ENCODE peak calls at places on chromosomes 11 and 22, in nine cellular contexts. One of them, this sample, is unnamed.

GRCh38 chr11:32032478-32032877 is 58.4 kb upstream of the RCN1 start:
- DNase-seq in posterior vena cava: no peak
- DNase-seq in aorta: no peak
- DNase-seq in GM04504: no peak
- DNase-seq in stimulated activated CD8-positive, alpha-beta memory T cell treated with anti-CD3 and anti-CD28 coated beads, Interleukin-15, amount 100 ng/mL, for 24 hours: no peak
- DNase-seq in trophoblast cell: no peak
- DNase-seq in EL: peak
- DNase-seq in NCI-H460: no peak
- DNase-seq in central memory CD4-positive, alpha-beta T cell: no peak
- DNase-seq in this sample: no peak

GRCh38 chr22:22789233-22789921 is 98.2 kb upstream of the IGLL5 start:
- DNase-seq in posterior vena cava: no peak
- DNase-seq in aorta: no peak
- DNase-seq in GM04504: no peak
- DNase-seq in stimulated activated CD8-positive, alpha-beta memory T cell treated with anti-CD3 and anti-CD28 coated beads, Interleukin-15, amount 100 ng/mL, for 24 hours: no peak
- DNase-seq in trophoblast cell: no peak
- DNase-seq in EL: no peak
- DNase-seq in NCI-H460: no peak
- DNase-seq in central memory CD4-positive, alpha-beta T cell: no peak
- DNase-seq in this sample: no peak

GRCh38 chr11:61509058-61510029 is 795 bp downstream of the LRRC10B start:
- DNase-seq in posterior vena cava: no peak
- DNase-seq in aorta: peak
- DNase-seq in GM04504: peak
- DNase-seq in stimulated activated CD8-positive, alpha-beta memory T cell treated with anti-CD3 and anti-CD28 coated beads, Interleukin-15, amount 100 ng/mL, for 24 hours: peak
- DNase-seq in trophoblast cell: peak
- DNase-seq in EL: peak
- DNase-seq in NCI-H460: peak
- DNase-seq in central memory CD4-positive, alpha-beta T cell: peak
- DNase-seq in this sample: peak

GRCh38 chr11:65777241-65777640 is 3.5 kb downstream of the AP5B1 start:
- DNase-seq in posterior vena cava: peak
- DNase-seq in aorta: no peak
- DNase-seq in GM04504: no peak
- DNase-seq in stimulated activated CD8-positive, alpha-beta memory T cell treated with anti-CD3 and anti-CD28 coated beads, Interleukin-15, amount 100 ng/mL, for 24 hours: no peak
- DNase-seq in trophoblast cell: no peak
- DNase-seq in EL: no peak
- DNase-seq in NCI-H460: no peak
- DNase-seq in central memory CD4-positive, alpha-beta T cell: no peak
- DNase-seq in this sample: no peak

GRCh38 chr11:60378359-60378758 is at the start of gene MS4A7:
- DNase-seq in posterior vena cava: peak
- DNase-seq in aorta: peak
- DNase-seq in GM04504: no peak
- DNase-seq in stimulated activated CD8-positive, alpha-beta memory T cell treated with anti-CD3 and anti-CD28 coated beads, Interleukin-15, amount 100 ng/mL, for 24 hours: no peak
- DNase-seq in trophoblast cell: no peak
- DNase-seq in EL: no peak
- DNase-seq in NCI-H460: no peak
- DNase-seq in central memory CD4-positive, alpha-beta T cell: no peak
- DNase-seq in this sample: no peak

GRCh38 chr11:2092956-2093412 is 46.2 kb downstream of the IGF2 start:
- DNase-seq in posterior vena cava: peak
- DNase-seq in aorta: peak
- DNase-seq in GM04504: no peak
- DNase-seq in stimulated activated CD8-positive, alpha-beta memory T cell treated with anti-CD3 and anti-CD28 coated beads, Interleukin-15, amount 100 ng/mL, for 24 hours: no peak
- DNase-seq in trophoblast cell: peak
- DNase-seq in EL: peak
- DNase-seq in NCI-H460: no peak
- DNase-seq in central memory CD4-positive, alpha-beta T cell: peak
- DNase-seq in this sample: peak

GRCh38 chr22:26563022-26563421 is 26.9 kb downstream of the TPST2 start:
- DNase-seq in posterior vena cava: no peak
- DNase-seq in aorta: no peak
- DNase-seq in GM04504: no peak
- DNase-seq in stimulated activated CD8-positive, alpha-beta memory T cell treated with anti-CD3 and anti-CD28 coated beads, Interleukin-15, amount 100 ng/mL, for 24 hours: no peak
- DNase-seq in trophoblast cell: no peak
- DNase-seq in EL: no peak
- DNase-seq in NCI-H460: no peak
- DNase-seq in central memory CD4-positive, alpha-beta T cell: no peak
- DNase-seq in this sample: no peak

GRCh38 chr22:42052765-42053164 is 17.8 kb downstream of the NAGA start:
- DNase-seq in posterior vena cava: no peak
- DNase-seq in aorta: no peak
- DNase-seq in GM04504: no peak
- DNase-seq in stimulated activated CD8-positive, alpha-beta memory T cell treated with anti-CD3 and anti-CD28 coated beads, Interleukin-15, amount 100 ng/mL, for 24 hours: no peak
- DNase-seq in trophoblast cell: no peak
- DNase-seq in EL: no peak
- DNase-seq in NCI-H460: no peak
- DNase-seq in central memory CD4-positive, alpha-beta T cell: no peak
- DNase-seq in this sample: no peak

GRCh38 chr11:702731-703461 is 3.1 kb upstream of the EPS8L2 start:
- DNase-seq in posterior vena cava: no peak
- DNase-seq in aorta: peak
- DNase-seq in GM04504: no peak
- DNase-seq in stimulated activated CD8-positive, alpha-beta memory T cell treated with anti-CD3 and anti-CD28 coated beads, Interleukin-15, amount 100 ng/mL, for 24 hours: no peak
- DNase-seq in trophoblast cell: no peak
- DNase-seq in EL: no peak
- DNase-seq in NCI-H460: no peak
- DNase-seq in central memory CD4-positive, alpha-beta T cell: no peak
- DNase-seq in this sample: peak

GRCh38 chr22:22684605-22685561 is 40.5 kb downstream of the GGTLC2 start:
- DNase-seq in posterior vena cava: no peak
- DNase-seq in aorta: no peak
- DNase-seq in GM04504: peak
- DNase-seq in stimulated activated CD8-positive, alpha-beta memory T cell treated with anti-CD3 and anti-CD28 coated beads, Interleukin-15, amount 100 ng/mL, for 24 hours: no peak
- DNase-seq in trophoblast cell: no peak
- DNase-seq in EL: peak
- DNase-seq in NCI-H460: no peak
- DNase-seq in central memory CD4-positive, alpha-beta T cell: no peak
- DNase-seq in this sample: no peak

GRCh38 chr11:82786001-82786400 is 52.3 kb upstream of the FAM181B start:
- DNase-seq in posterior vena cava: no peak
- DNase-seq in aorta: no peak
- DNase-seq in GM04504: no peak
- DNase-seq in stimulated activated CD8-positive, alpha-beta memory T cell treated with anti-CD3 and anti-CD28 coated beads, Interleukin-15, amount 100 ng/mL, for 24 hours: no peak
- DNase-seq in trophoblast cell: no peak
- DNase-seq in EL: no peak
- DNase-seq in NCI-H460: no peak
- DNase-seq in central memory CD4-positive, alpha-beta T cell: no peak
- DNase-seq in this sample: no peak

GRCh38 chr11:94193288-94193687 is 64.6 kb downstream of the PANX1 start:
- DNase-seq in posterior vena cava: no peak
- DNase-seq in aorta: no peak
- DNase-seq in GM04504: peak
- DNase-seq in stimulated activated CD8-positive, alpha-beta memory T cell treated with anti-CD3 and anti-CD28 coated beads, Interleukin-15, amount 100 ng/mL, for 24 hours: no peak
- DNase-seq in trophoblast cell: no peak
- DNase-seq in EL: peak
- DNase-seq in NCI-H460: no peak
- DNase-seq in central memory CD4-positive, alpha-beta T cell: no peak
- DNase-seq in this sample: no peak

GRCh38 chr11:35567737-35568465 is 42.5 kb upstream of the PAMR1 start:
- DNase-seq in posterior vena cava: no peak
- DNase-seq in aorta: no peak
- DNase-seq in GM04504: no peak
- DNase-seq in stimulated activated CD8-positive, alpha-beta memory T cell treated with anti-CD3 and anti-CD28 coated beads, Interleukin-15, amount 100 ng/mL, for 24 hours: no peak
- DNase-seq in trophoblast cell: peak
- DNase-seq in EL: no peak
- DNase-seq in NCI-H460: no peak
- DNase-seq in central memory CD4-positive, alpha-beta T cell: no peak
- DNase-seq in this sample: no peak

GRCh38 chr11:114075891-114076441 is 16.5 kb downstream of the ZBTB16 start:
- DNase-seq in posterior vena cava: peak
- DNase-seq in aorta: peak
- DNase-seq in GM04504: no peak
- DNase-seq in stimulated activated CD8-positive, alpha-beta memory T cell treated with anti-CD3 and anti-CD28 coated beads, Interleukin-15, amount 100 ng/mL, for 24 hours: no peak
- DNase-seq in trophoblast cell: peak
- DNase-seq in EL: peak
- DNase-seq in NCI-H460: no peak
- DNase-seq in central memory CD4-positive, alpha-beta T cell: peak
- DNase-seq in this sample: no peak

GRCh38 chr11:110857885-110858555 is 145.8 kb upstream of the ARHGAP20 start:
- DNase-seq in posterior vena cava: no peak
- DNase-seq in aorta: peak
- DNase-seq in GM04504: no peak
- DNase-seq in stimulated activated CD8-positive, alpha-beta memory T cell treated with anti-CD3 and anti-CD28 coated beads, Interleukin-15, amount 100 ng/mL, for 24 hours: no peak
- DNase-seq in trophoblast cell: peak
- DNase-seq in EL: no peak
- DNase-seq in NCI-H460: no peak
- DNase-seq in central memory CD4-positive, alpha-beta T cell: no peak
- DNase-seq in this sample: no peak

GRCh38 chr11:126113012-126113411 is 50.3 kb upstream of the CDON start:
- DNase-seq in posterior vena cava: peak
- DNase-seq in aorta: no peak
- DNase-seq in GM04504: no peak
- DNase-seq in stimulated activated CD8-positive, alpha-beta memory T cell treated with anti-CD3 and anti-CD28 coated beads, Interleukin-15, amount 100 ng/mL, for 24 hours: no peak
- DNase-seq in trophoblast cell: no peak
- DNase-seq in EL: no peak
- DNase-seq in NCI-H460: no peak
- DNase-seq in central memory CD4-positive, alpha-beta T cell: no peak
- DNase-seq in this sample: no peak

GRCh38 chr11:11728371-11728770 is 106.6 kb upstream of the GALNT18 start:
- DNase-seq in posterior vena cava: no peak
- DNase-seq in aorta: no peak
- DNase-seq in GM04504: no peak
- DNase-seq in stimulated activated CD8-positive, alpha-beta memory T cell treated with anti-CD3 and anti-CD28 coated beads, Interleukin-15, amount 100 ng/mL, for 24 hours: no peak
- DNase-seq in trophoblast cell: no peak
- DNase-seq in EL: no peak
- DNase-seq in NCI-H460: no peak
- DNase-seq in central memory CD4-positive, alpha-beta T cell: no peak
- DNase-seq in this sample: no peak

GRCh38 chr11:113249491-113249763 is 65.0 kb upstream of the TTC12 start:
- DNase-seq in posterior vena cava: no peak
- DNase-seq in aorta: no peak
- DNase-seq in GM04504: no peak
- DNase-seq in stimulated activated CD8-positive, alpha-beta memory T cell treated with anti-CD3 and anti-CD28 coated beads, Interleukin-15, amount 100 ng/mL, for 24 hours: no peak
- DNase-seq in trophoblast cell: no peak
- DNase-seq in EL: no peak
- DNase-seq in NCI-H460: no peak
- DNase-seq in central memory CD4-positive, alpha-beta T cell: no peak
- DNase-seq in this sample: no peak

GRCh38 chr11:63599211-63600122 is 14.8 kb downstream of the PLAAT3 start:
- DNase-seq in posterior vena cava: peak
- DNase-seq in aorta: no peak
- DNase-seq in GM04504: peak
- DNase-seq in stimulated activated CD8-positive, alpha-beta memory T cell treated with anti-CD3 and anti-CD28 coated beads, Interleukin-15, amount 100 ng/mL, for 24 hours: no peak
- DNase-seq in trophoblast cell: peak
- DNase-seq in EL: peak
- DNase-seq in NCI-H460: no peak
- DNase-seq in central memory CD4-positive, alpha-beta T cell: no peak
- DNase-seq in this sample: no peak

GRCh38 chr11:24289301-24289700 is 207.6 kb upstream of the LUZP2 start:
- DNase-seq in posterior vena cava: no peak
- DNase-seq in aorta: no peak
- DNase-seq in GM04504: no peak
- DNase-seq in stimulated activated CD8-positive, alpha-beta memory T cell treated with anti-CD3 and anti-CD28 coated beads, Interleukin-15, amount 100 ng/mL, for 24 hours: no peak
- DNase-seq in trophoblast cell: no peak
- DNase-seq in EL: no peak
- DNase-seq in NCI-H460: no peak
- DNase-seq in central memory CD4-positive, alpha-beta T cell: no peak
- DNase-seq in this sample: no peak

GRCh38 chr11:12109591-12110196 is 696 bp upstream of the MICAL2 start:
- DNase-seq in posterior vena cava: no peak
- DNase-seq in aorta: peak
- DNase-seq in GM04504: no peak
- DNase-seq in stimulated activated CD8-positive, alpha-beta memory T cell treated with anti-CD3 and anti-CD28 coated beads, Interleukin-15, amount 100 ng/mL, for 24 hours: no peak
- DNase-seq in trophoblast cell: no peak
- DNase-seq in EL: no peak
- DNase-seq in NCI-H460: no peak
- DNase-seq in central memory CD4-positive, alpha-beta T cell: no peak
- DNase-seq in this sample: no peak

GRCh38 chr22:43425976-43426785 is 14.4 kb downstream of the MPPED1 start:
- DNase-seq in posterior vena cava: no peak
- DNase-seq in aorta: no peak
- DNase-seq in GM04504: no peak
- DNase-seq in stimulated activated CD8-positive, alpha-beta memory T cell treated with anti-CD3 and anti-CD28 coated beads, Interleukin-15, amount 100 ng/mL, for 24 hours: no peak
- DNase-seq in trophoblast cell: no peak
- DNase-seq in EL: no peak
- DNase-seq in NCI-H460: no peak
- DNase-seq in central memory CD4-positive, alpha-beta T cell: no peak
- DNase-seq in this sample: peak

GRCh38 chr11:82682003-82682751 is 51.5 kb downstream of the FAM181B start:
- DNase-seq in posterior vena cava: no peak
- DNase-seq in aorta: no peak
- DNase-seq in GM04504: peak
- DNase-seq in stimulated activated CD8-positive, alpha-beta memory T cell treated with anti-CD3 and anti-CD28 coated beads, Interleukin-15, amount 100 ng/mL, for 24 hours: no peak
- DNase-seq in trophoblast cell: peak
- DNase-seq in EL: peak
- DNase-seq in NCI-H460: peak
- DNase-seq in central memory CD4-positive, alpha-beta T cell: peak
- DNase-seq in this sample: no peak

GRCh38 chr22:32204856-32205722 is at the start of gene RFPL2:
- DNase-seq in posterior vena cava: no peak
- DNase-seq in aorta: no peak
- DNase-seq in GM04504: peak
- DNase-seq in stimulated activated CD8-positive, alpha-beta memory T cell treated with anti-CD3 and anti-CD28 coated beads, Interleukin-15, amount 100 ng/mL, for 24 hours: no peak
- DNase-seq in trophoblast cell: peak
- DNase-seq in EL: peak
- DNase-seq in NCI-H460: peak
- DNase-seq in central memory CD4-positive, alpha-beta T cell: peak
- DNase-seq in this sample: no peak

GRCh38 chr11:114774599-114775365 is 96.5 kb downstream of the NXPE2 start:
- DNase-seq in posterior vena cava: no peak
- DNase-seq in aorta: no peak
- DNase-seq in GM04504: no peak
- DNase-seq in stimulated activated CD8-positive, alpha-beta memory T cell treated with anti-CD3 and anti-CD28 coated beads, Interleukin-15, amount 100 ng/mL, for 24 hours: no peak
- DNase-seq in trophoblast cell: peak
- DNase-seq in EL: peak
- DNase-seq in NCI-H460: no peak
- DNase-seq in central memory CD4-positive, alpha-beta T cell: no peak
- DNase-seq in this sample: no peak

GRCh38 chr11:116199182-116199581 is 573.6 kb downstream of the BUD13 start:
- DNase-seq in posterior vena cava: no peak
- DNase-seq in aorta: no peak
- DNase-seq in GM04504: no peak
- DNase-seq in stimulated activated CD8-positive, alpha-beta memory T cell treated with anti-CD3 and anti-CD28 coated beads, Interleukin-15, amount 100 ng/mL, for 24 hours: no peak
- DNase-seq in trophoblast cell: no peak
- DNase-seq in EL: no peak
- DNase-seq in NCI-H460: no peak
- DNase-seq in central memory CD4-positive, alpha-beta T cell: no peak
- DNase-seq in this sample: no peak

GRCh38 chr22:24990344-24990905 is 37.9 kb downstream of the KIAA1671 start:
- DNase-seq in posterior vena cava: no peak
- DNase-seq in aorta: no peak
- DNase-seq in GM04504: no peak
- DNase-seq in stimulated activated CD8-positive, alpha-beta memory T cell treated with anti-CD3 and anti-CD28 coated beads, Interleukin-15, amount 100 ng/mL, for 24 hours: no peak
- DNase-seq in trophoblast cell: no peak
- DNase-seq in EL: no peak
- DNase-seq in NCI-H460: no peak
- DNase-seq in central memory CD4-positive, alpha-beta T cell: no peak
- DNase-seq in this sample: no peak

GRCh38 chr11:23336961-23337360 is 476.7 kb upstream of the CCDC179 start:
- DNase-seq in posterior vena cava: no peak
- DNase-seq in aorta: no peak
- DNase-seq in GM04504: no peak
- DNase-seq in stimulated activated CD8-positive, alpha-beta memory T cell treated with anti-CD3 and anti-CD28 coated beads, Interleukin-15, amount 100 ng/mL, for 24 hours: no peak
- DNase-seq in trophoblast cell: no peak
- DNase-seq in EL: peak
- DNase-seq in NCI-H460: no peak
- DNase-seq in central memory CD4-positive, alpha-beta T cell: no peak
- DNase-seq in this sample: no peak

GRCh38 chr22:23485490-23485889 is 94.6 kb downstream of the IGLL1 start:
- DNase-seq in posterior vena cava: no peak
- DNase-seq in aorta: no peak
- DNase-seq in GM04504: no peak
- DNase-seq in stimulated activated CD8-positive, alpha-beta memory T cell treated with anti-CD3 and anti-CD28 coated beads, Interleukin-15, amount 100 ng/mL, for 24 hours: no peak
- DNase-seq in trophoblast cell: no peak
- DNase-seq in EL: no peak
- DNase-seq in NCI-H460: no peak
- DNase-seq in central memory CD4-positive, alpha-beta T cell: no peak
- DNase-seq in this sample: no peak

GRCh38 chr11:2674681-2675131 is 25.1 kb downstream of the KCNQ1OT1 start:
- DNase-seq in posterior vena cava: peak
- DNase-seq in aorta: no peak
- DNase-seq in GM04504: no peak
- DNase-seq in stimulated activated CD8-positive, alpha-beta memory T cell treated with anti-CD3 and anti-CD28 coated beads, Interleukin-15, amount 100 ng/mL, for 24 hours: no peak
- DNase-seq in trophoblast cell: no peak
- DNase-seq in EL: no peak
- DNase-seq in NCI-H460: no peak
- DNase-seq in central memory CD4-positive, alpha-beta T cell: no peak
- DNase-seq in this sample: peak

GRCh38 chr11:117424781-117425180 is 97.1 kb downstream of the CEP164 start:
- DNase-seq in posterior vena cava: no peak
- DNase-seq in aorta: no peak
- DNase-seq in GM04504: peak
- DNase-seq in stimulated activated CD8-positive, alpha-beta memory T cell treated with anti-CD3 and anti-CD28 coated beads, Interleukin-15, amount 100 ng/mL, for 24 hours: no peak
- DNase-seq in trophoblast cell: no peak
- DNase-seq in EL: no peak
- DNase-seq in NCI-H460: no peak
- DNase-seq in central memory CD4-positive, alpha-beta T cell: no peak
- DNase-seq in this sample: peak